ENCODE peak calls at places on chromosome 18, in seven cellular contexts. K is GM10248, Y is astrocyte of the spinal cord, U is endodermal cell, C is cardiac fibroblast, Q is astrocyte, I is HFF-Myc. E is an unnamed sample.

GRCh38 chr18:12308386-12309100 is 502 bp downstream of the TUBB6 start:
- DNase-seq in Y (peak; percentile 89), I (no peak), C (peak; percentile 93), Q (peak; percentile 75), K (peak; percentile 82), U (peak; percentile 86), E (peak; percentile 89)

GRCh38 chr18:9742588-9743131 is 34.6 kb downstream of the RAB31 start:
- DNase-seq in U (peak; percentile 20), I (no peak), K (no peak), Y (peak; percentile 68), Q (peak; percentile 75), C (peak; percentile 52), E (peak; percentile 15)

GRCh38 chr18:48031011-48031480 is 100.6 kb upstream of the SMAD2 start:
- DNase-seq in Q (peak; percentile 23), Y (peak; percentile 42), K (peak; percentile 44), C (peak; percentile 80), U (peak; percentile 87), I (no peak), E (peak; percentile 49)

GRCh38 chr18:41553716-41554115 is 401.3 kb upstream of the PIK3C3 start:
- DNase-seq in I (no peak), Y (no peak), C (peak; percentile 39), K (no peak), U (no peak), Q (no peak), E (no peak)

GRCh38 chr18:43780782-43781340 is 503.6 kb upstream of the SYT4 start:
- DNase-seq in K (no peak), U (no peak), Y (peak; percentile 67), I (no peak), C (peak; percentile 27), Q (peak; percentile 51), E (peak; percentile 14)

GRCh38 chr18:62812242-62812641 is 96.9 kb downstream of the PHLPP1 start:
- DNase-seq in Q (peak; percentile 30), Y (no peak), I (no peak), U (no peak), C (peak; percentile 37), K (no peak), E (no peak)

GRCh38 chr18:48045744-48046143 is 115.3 kb upstream of the SMAD2 start:
- DNase-seq in C (no peak), Q (no peak), I (no peak), U (no peak), K (no peak), Y (no peak), E (no peak)

GRCh38 chr18:5057348-5058012 is 139.6 kb downstream of the AKAIN1 start:
- DNase-seq in U (peak; percentile 88), Q (peak; percentile 11), K (peak; percentile 53), I (no peak), C (peak; percentile 68), Y (peak; percentile 53), E (peak; percentile 25)

GRCh38 chr18:5413447-5413846 is 117.9 kb upstream of the ZBTB14 start:
- DNase-seq in U (no peak), Q (no peak), C (no peak), K (no peak), Y (no peak), I (no peak), E (no peak)

GRCh38 chr18:45441110-45441842 is 174.0 kb upstream of the SLC14A2 start:
- DNase-seq in Q (no peak), I (no peak), U (no peak), K (no peak), Y (peak; percentile 7), C (peak; percentile 14), E (peak; percentile 8)

GRCh38 chr18:58362027-58362575 is 266.8 kb downstream of the ALPK2 start:
- DNase-seq in K (no peak), Q (peak; percentile 96), I (peak; percentile 62), Y (peak; percentile 95), C (peak; percentile 95), U (no peak), E (peak; percentile 97)

GRCh38 chr18:79944746-79945117 is 6.7 kb downstream of the SLC66A2 start:
- DNase-seq in C (no peak), Q (no peak), U (no peak), K (no peak), I (no peak), Y (no peak), E (no peak)

GRCh38 chr18:73756256-73757091 is 391.2 kb downstream of the FBXO15 start:
- DNase-seq in Q (no peak), U (no peak), Y (peak; percentile 68), C (no peak), I (no peak), K (no peak), E (no peak)

GRCh38 chr18:70135604-70136003 is 69.9 kb downstream of the RTTN start:
- DNase-seq in U (no peak), Y (no peak), I (no peak), K (no peak), Q (no peak), C (no peak), E (no peak)

GRCh38 chr18:57084331-57085298 is 62.3 kb upstream of the BOD1L2 start:
- DNase-seq in I (no peak), C (no peak), U (no peak), Q (no peak), K (peak; percentile 60), Y (no peak), E (no peak)

GRCh38 chr18:78664851-78665250 is 314.8 kb upstream of the SALL3 start:
- DNase-seq in Y (no peak), C (no peak), I (no peak), U (no peak), Q (no peak), K (no peak), E (no peak)

GRCh38 chr18:66874812-66875474 is 271.1 kb upstream of the CDH19 start:
- DNase-seq in Q (no peak), K (no peak), U (no peak), C (no peak), Y (no peak), I (no peak), E (no peak)

GRCh38 chr18:36899289-36899688 is 70.4 kb downstream of the KIAA1328 start:
- DNase-seq in C (no peak), K (no peak), U (no peak), Y (peak; percentile 9), I (peak; percentile 20), Q (no peak), E (peak; percentile 39)

GRCh38 chr18:77127769-77128671 is 4.6 kb downstream of the MBP start:
- DNase-seq in C (peak; percentile 91), I (peak; percentile 88), K (no peak), Q (peak; percentile 96), U (no peak), Y (peak; percentile 94), E (peak; percentile 90)

GRCh38 chr18:74841248-74841647 is 243.6 kb downstream of the ZNF407 start:
- DNase-seq in K (no peak), Y (no peak), C (no peak), I (no peak), U (no peak), Q (no peak), E (no peak)

GRCh38 chr18:79916546-79917350 is 34.7 kb downstream of the SLC66A2 start:
- DNase-seq in C (no peak), K (no peak), U (peak; percentile 32), Y (no peak), I (no peak), Q (no peak), E (no peak)

GRCh38 chr18:33239298-33239697 is 201.2 kb downstream of the CCDC178 start:
- DNase-seq in Q (no peak), C (no peak), U (no peak), Y (no peak), I (no peak), K (no peak), E (no peak)

GRCh38 chr18:59917422-59917821 is 17.6 kb downstream of the PMAIP1 start:
- DNase-seq in U (no peak), I (no peak), Q (peak; percentile 71), K (no peak), C (peak; percentile 65), Y (no peak), E (no peak)

GRCh38 chr18:7568426-7568825 is 1.3 kb downstream of the PTPRM start:
- DNase-seq in I (no peak), K (no peak), Y (peak; percentile 39), C (peak; percentile 38), Q (peak; percentile 25), U (no peak), E (no peak)
- TF ChIP-seq CTCF in I (peak; percentile 16), K (no peak), Y (peak; percentile 39), C (peak; percentile 13), Q (no peak), U (peak; percentile 78), E (peak; percentile 67)

GRCh38 chr18:52716926-52717325 is 376.9 kb downstream of the DCC start:
- DNase-seq in Q (peak; percentile 1), U (no peak), Y (peak; percentile 53), C (peak; percentile 6), I (no peak), K (no peak), E (no peak)
- TF ChIP-seq CTCF in Q (peak; percentile 17), U (peak; percentile 61), Y (peak; percentile 31), C (no peak), I (no peak), K (peak; percentile 3), E (no peak)

DNA sequence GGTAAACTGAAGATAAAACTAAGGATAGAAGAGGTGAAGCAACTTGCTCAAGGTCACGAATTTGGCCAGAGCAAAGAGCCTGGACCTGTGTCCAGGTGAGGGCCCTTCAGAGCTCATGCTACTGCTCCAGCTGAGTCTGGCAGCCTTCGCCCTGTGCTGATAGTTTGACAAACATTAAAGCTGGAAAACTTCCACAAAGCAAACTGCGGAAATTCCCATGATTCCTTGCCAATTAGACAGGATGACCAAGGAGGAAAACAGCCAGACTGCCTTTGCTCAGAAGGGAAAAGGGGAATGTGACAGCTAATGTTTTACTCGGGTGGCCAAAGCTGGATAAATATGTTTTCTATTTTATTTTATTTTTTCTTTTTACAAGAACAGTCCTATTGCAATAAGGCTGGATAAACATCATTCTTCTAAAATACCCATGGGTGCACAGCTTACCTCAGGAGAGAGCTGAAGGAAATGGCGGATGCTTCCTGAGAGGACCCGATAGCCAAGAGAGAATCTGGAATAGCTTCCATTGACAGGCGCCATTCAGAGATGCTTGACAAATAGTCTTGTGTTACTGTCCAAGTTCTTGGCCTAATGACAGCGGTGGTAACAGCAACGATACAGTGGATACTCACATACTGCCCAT is 5.3 kb upstream of the CTAGE1 start:
- DNase-seq in Y (no peak), U (no peak), K (no peak), C (peak; percentile 84), I (no peak), Q (peak; percentile 73), E (no peak)
- TF ChIP-seq CTCF in Y (no peak), U (no peak), K (no peak), C (no peak), I (no peak), Q (no peak), E (no peak)

GRCh38 chr18:7035807-7036206 is 81.8 kb downstream of the LAMA1 start:
- DNase-seq in Q (no peak), Y (no peak), I (no peak), C (no peak), K (no peak), U (no peak), E (no peak)

GRCh38 chr18:7037470-7037869 is 80.1 kb downstream of the LAMA1 start:
- DNase-seq in Y (no peak), U (no peak), I (no peak), Q (no peak), C (no peak), K (no peak), E (no peak)

GRCh38 chr18:7034924-7035323 is 82.7 kb downstream of the LAMA1 start:
- DNase-seq in U (no peak), K (no peak), Y (no peak), Q (no peak), I (no peak), C (no peak), E (no peak)

GRCh38 chr18:7028625-7029024 is 89.0 kb downstream of the LAMA1 start:
- DNase-seq in Q (no peak), C (no peak), Y (no peak), U (no peak), I (no peak), K (no peak), E (no peak)

GRCh38 chr18:7032537-7032936 is 85.1 kb downstream of the LAMA1 start:
- DNase-seq in K (no peak), Q (no peak), U (no peak), C (no peak), Y (no peak), I (no peak), E (no peak)
- TF ChIP-seq CTCF in K (no peak), Q (no peak), U (no peak), C (no peak), Y (no peak), I (no peak), E (no peak)